ENCODE peak calls at places on chromosomes 3 and 15, in nine cellular contexts. Y, B, Q, A, M, P, K, H and U are unnamed samples.

GRCh38 chr15:89364341-89364740 is 29.7 kb upstream of the POLG start:
- DNase-seq in Q (peak), A (no peak), Y (no peak), P (no peak), H (no peak), K (no peak), B (no peak), M (no peak), U (no peak)

GRCh38 chr15:77295446-77295845 is 124.5 kb downstream of the PEAK1 start:
- DNase-seq in K (no peak), B (no peak), P (no peak), Q (no peak), M (no peak), H (no peak), A (peak), Y (no peak), U (peak)

GRCh38 chr3:125048282-125048681 is 7.5 kb downstream of the HEG1 start:
- DNase-seq in K (no peak), A (no peak), Y (no peak), P (no peak), B (peak), Q (no peak), H (peak), M (no peak), U (no peak)

GRCh38 chr15:68829068-68829467 is 8.4 kb upstream of the ANP32A start:
- DNase-seq in Y (peak), A (no peak), K (no peak), B (no peak), P (peak), H (no peak), M (no peak), Q (no peak), U (peak)

GRCh38 chr3:25447925-25448324 is 19.9 kb downstream of the RARB start:
- DNase-seq in H (no peak), B (no peak), M (no peak), P (no peak), K (no peak), Y (no peak), A (no peak), Q (no peak), U (no peak)

GRCh38 chr3:178436773-178437172 is 99.5 kb upstream of the KCNMB2 start:
- DNase-seq in P (no peak), B (no peak), K (no peak), H (no peak), M (no peak), Q (no peak), Y (peak), A (peak), U (peak)

GRCh38 chr3:42052132-42052866 is 38.9 kb upstream of the TRAK1 start:
- DNase-seq in H (no peak), Q (no peak), Y (peak), M (peak), B (peak), A (peak), K (no peak), P (no peak), U (peak)

GRCh38 chr3:38018296-38019266 is 10.9 kb downstream of the PLCD1 start:
- DNase-seq in Y (no peak), K (no peak), P (no peak), H (no peak), A (no peak), M (no peak), B (peak), Q (peak), U (no peak)

GRCh38 chr3:68059628-68060027 is 405.2 kb upstream of the SUCLG2 start:
- DNase-seq in M (no peak), B (no peak), K (no peak), P (no peak), H (no peak), A (no peak), Q (no peak), Y (no peak), U (no peak)

GRCh38 chr3:76372497-76372896 is 587.1 kb upstream of the ZNF717 start:
- DNase-seq in Y (no peak), P (no peak), B (no peak), K (no peak), Q (no peak), A (no peak), M (no peak), H (no peak), U (no peak)

GRCh38 chr3:99544819-99545281 is 93.5 kb upstream of the COL8A1 start:
- DNase-seq in M (no peak), B (no peak), H (no peak), Y (no peak), A (peak), P (peak), Q (peak), K (no peak), U (peak)

GRCh38 chr3:101244212-101244575 is 76.2 kb downstream of the IMPG2 start:
- DNase-seq in M (no peak), A (no peak), K (no peak), H (no peak), Q (no peak), P (no peak), B (no peak), Y (no peak), U (no peak)

GRCh38 chr3:191753186-191753585 is 292.2 kb downstream of the PYDC2 start:
- DNase-seq in K (no peak), P (no peak), Q (no peak), B (no peak), A (no peak), Y (no peak), H (no peak), M (no peak), U (no peak)

GRCh38 chr15:80888846-80889245 is 100.8 kb downstream of the MESD start:
- DNase-seq in Q (no peak), M (no peak), B (no peak), H (no peak), K (no peak), P (no peak), A (no peak), Y (no peak), U (no peak)

GRCh38 chr15:90924375-90924774 is 8.0 kb downstream of the HDDC3 start:
- DNase-seq in Q (no peak), Y (peak), K (no peak), M (no peak), P (no peak), B (no peak), A (no peak), H (no peak), U (no peak)

GRCh38 chr15:94015324-94015723 is 216.0 kb upstream of the MCTP2 start:
- DNase-seq in B (no peak), K (no peak), H (no peak), A (no peak), Y (peak), P (no peak), M (no peak), Q (no peak), U (no peak)

GRCh38 chr3:28039829-28040228 is 201.6 kb upstream of the CMC1 start:
- DNase-seq in H (no peak), A (no peak), K (no peak), Y (no peak), B (no peak), P (no peak), M (no peak), Q (no peak), U (no peak)

GRCh38 chr3:41794748-41795589 is 166.9 kb downstream of the ULK4 start:
- DNase-seq in Y (no peak), H (no peak), M (no peak), B (no peak), A (no peak), K (no peak), P (no peak), Q (no peak), U (no peak)

GRCh38 chr3:127103116-127103515 is 89.8 kb upstream of the PRR23E start:
- DNase-seq in A (no peak), P (no peak), M (no peak), H (no peak), Q (no peak), Y (no peak), K (no peak), B (no peak), U (no peak)

GRCh38 chr3:100045696-100046095 is 68.6 kb downstream of the FILIP1L start:
- DNase-seq in A (peak), Q (peak), H (no peak), M (no peak), K (peak), Y (no peak), B (peak), P (peak), U (peak)

GRCh38 chr15:45129651-45130129 is at the start of the genes DUOX1 and DUOXA1:
- DNase-seq in Y (no peak), P (no peak), A (no peak), Q (no peak), B (no peak), K (no peak), M (peak), H (peak), U (no peak)

GRCh38 chr3:58804914-58805313 is 138.3 kb upstream of the FAM3D start:
- DNase-seq in P (no peak), Y (no peak), A (no peak), Q (no peak), K (no peak), M (no peak), B (no peak), H (no peak), U (no peak)

GRCh38 chr3:148500791-148501360 is 196.8 kb upstream of the AGTR1 start:
- DNase-seq in Q (no peak), K (no peak), A (no peak), Y (no peak), P (no peak), B (no peak), M (no peak), H (no peak), U (no peak)

GRCh38 chr15:42707873-42708544 is 28.9 kb downstream of the CDAN1 start:
- DNase-seq in M (peak), Y (no peak), H (no peak), A (no peak), P (no peak), K (no peak), B (no peak), Q (no peak), U (no peak)

GRCh38 chr15:66124626-66125025 is 128.9 kb downstream of the MEGF11 start:
- DNase-seq in M (no peak), H (no peak), P (no peak), Q (no peak), Y (no peak), K (no peak), B (no peak), A (no peak), U (no peak)

GRCh38 chr3:50342818-50343633 is 2.4 kb upstream of the RASSF1 start:
- DNase-seq in P (no peak), K (no peak), B (no peak), M (no peak), Q (no peak), Y (no peak), A (no peak), H (no peak), U (no peak)
- TF ChIP-seq CTCF in P (no peak), K (no peak), B (no peak), M (no peak), Q (no peak), Y (no peak), A (no peak), H (no peak), U (peak)

DNA sequence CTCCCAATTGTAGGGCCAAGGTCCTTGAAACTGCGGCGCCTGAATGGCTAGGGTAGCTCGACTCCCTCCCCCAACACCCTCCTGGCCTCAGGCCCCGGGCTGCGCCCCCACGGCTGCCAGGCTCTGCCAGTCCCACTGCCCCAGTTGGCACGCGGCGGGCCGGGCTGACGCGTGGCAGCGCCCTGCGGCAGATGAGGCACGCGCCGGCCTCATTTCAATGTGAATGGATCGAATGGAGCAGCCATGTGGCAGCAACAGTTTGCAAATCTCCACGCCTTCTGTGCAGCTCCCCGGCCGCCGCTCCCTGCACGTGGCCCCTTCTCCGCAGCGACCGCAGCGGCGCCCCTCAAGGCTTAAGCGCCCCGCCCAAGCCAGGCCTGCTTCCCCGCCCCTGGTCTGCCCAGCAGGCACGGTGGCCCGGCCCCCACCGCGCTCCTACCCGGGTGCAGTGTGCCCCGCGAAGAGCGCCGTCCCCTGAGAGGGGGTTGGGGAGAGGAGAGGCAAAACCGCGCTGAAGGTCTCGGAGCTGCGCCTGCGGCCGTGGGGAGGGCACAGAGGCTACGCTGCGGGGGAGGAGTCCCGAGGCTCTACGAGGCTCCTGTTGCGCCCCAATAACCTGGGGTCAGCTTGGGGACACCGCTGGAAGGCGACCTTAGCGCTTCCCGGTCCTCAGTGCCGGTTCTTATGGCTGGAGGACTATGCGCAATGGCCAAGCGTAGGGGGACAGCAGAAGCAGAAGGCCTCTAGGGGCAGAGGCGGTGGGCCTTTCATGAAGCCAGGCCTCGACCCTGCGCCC is 3.1 kb upstream of the DLL4 start:
- DNase-seq in Y (no peak), Q (no peak), H (no peak), B (no peak), A (no peak), M (no peak), K (no peak), P (no peak), U (no peak)
- H3K4me3 ChIP-seq in Y (no peak), Q (no peak), H (no peak), B (no peak), A (peak), M (no peak), K (no peak), P (no peak), U (peak)

DNA sequence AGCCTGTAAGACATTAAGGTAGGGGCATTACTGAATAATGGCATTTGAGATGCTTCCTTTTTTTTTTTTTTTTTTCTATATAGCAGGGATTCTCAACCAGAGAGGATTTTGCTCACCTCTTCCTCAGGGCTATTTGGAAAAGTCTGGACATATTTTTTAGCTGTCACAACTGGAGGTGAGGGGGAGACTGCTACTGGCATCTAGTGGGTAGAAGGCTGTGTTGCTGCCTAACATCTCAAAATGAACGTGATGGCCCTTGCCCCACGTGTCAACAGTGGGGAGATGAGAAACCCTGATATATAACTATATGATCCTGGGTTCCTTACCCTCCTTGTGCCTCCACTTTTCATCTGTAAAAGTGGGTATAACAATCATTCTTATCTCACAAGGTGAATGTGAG is 71.9 kb downstream of the CADPS start:
- DNase-seq in M (no peak), K (no peak), P (no peak), B (no peak), A (no peak), Q (no peak), H (no peak), Y (no peak), U (no peak)
- TF ChIP-seq CTCF in M (no peak), K (no peak), P (no peak), B (no peak), A (no peak), Q (no peak), H (no peak), Y (no peak), U (no peak)

GRCh38 chr3:57017481-57017880 is 43.0 kb upstream of the SPATA12 start:
- DNase-seq in P (peak), K (no peak), Y (no peak), A (peak), B (peak), Q (peak), H (no peak), M (no peak), U (peak)
- H3K4me3 ChIP-seq in P (no peak), K (no peak), Y (no peak), A (no peak), B (no peak), Q (no peak), H (no peak), M (no peak), U (no peak)

DNA sequence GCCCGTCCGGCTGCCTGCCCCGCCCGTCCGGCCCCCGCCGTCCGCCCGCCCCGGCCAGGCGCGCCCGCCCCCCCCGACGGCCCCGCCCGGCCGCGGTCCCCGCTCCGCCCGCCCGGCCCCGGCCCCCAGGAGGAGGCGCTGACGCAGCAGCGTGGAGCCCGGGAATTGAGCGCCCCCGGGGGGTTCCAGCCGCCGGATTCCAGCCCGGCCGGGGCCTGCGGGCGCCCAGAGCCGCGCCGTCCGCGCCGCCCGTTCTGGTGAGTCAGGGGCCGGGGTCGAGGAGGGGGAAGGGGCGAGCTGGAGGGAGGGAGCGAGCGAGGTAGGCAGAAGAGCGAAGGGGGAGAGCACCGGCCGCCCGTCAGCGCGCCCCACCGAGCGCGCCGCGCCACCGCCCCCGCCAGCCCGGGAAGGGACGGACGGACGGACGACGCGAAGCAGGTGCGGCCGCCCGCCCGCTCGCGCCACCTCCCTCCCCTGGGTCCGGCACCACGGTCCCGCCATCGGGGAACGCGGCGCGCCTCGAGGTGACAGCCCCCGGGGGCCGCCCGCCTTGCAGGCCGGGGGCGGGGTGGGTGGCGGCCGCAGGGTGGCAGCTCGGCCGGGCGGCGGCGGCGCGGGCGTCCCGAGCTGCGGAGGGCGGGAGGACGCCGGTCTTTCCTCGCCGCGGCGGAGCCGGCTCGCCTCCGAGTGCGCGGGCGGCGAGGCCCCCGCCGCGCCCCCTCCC is 421 bp downstream of the BAHD1 start:
- DNase-seq in H (no peak), K (no peak), Y (no peak), B (no peak), P (no peak), A (no peak), M (no peak), Q (no peak), U (no peak)
- TF ChIP-seq CTCF in H (no peak), K (no peak), Y (no peak), B (no peak), P (no peak), A (no peak), M (no peak), Q (no peak), U (no peak)

GRCh38 chr15:55741592-55742497 is 1.1 kb downstream of the PRTG start:
- DNase-seq in Y (peak), P (peak), M (no peak), A (peak), Q (no peak), K (no peak), H (no peak), B (no peak), U (no peak)

GRCh38 chr15:55740479-55740878 is 2.5 kb downstream of the PRTG start:
- DNase-seq in Y (no peak), Q (no peak), H (no peak), K (no peak), P (no peak), M (no peak), B (no peak), A (no peak), U (no peak)

GRCh38 chr15:55738715-55739114 is 4.2 kb downstream of the PRTG start:
- DNase-seq in B (no peak), M (no peak), Q (no peak), A (no peak), Y (no peak), P (no peak), H (no peak), K (no peak), U (no peak)

GRCh38 chr15:55740981-55741591 is 1.9 kb downstream of the PRTG start:
- DNase-seq in Q (no peak), A (no peak), Y (no peak), H (no peak), B (no peak), K (no peak), P (no peak), M (no peak), U (no peak)

GRCh38 chr15:55739641-55740040 is 3.3 kb downstream of the PRTG start:
- DNase-seq in Y (no peak), Q (no peak), M (no peak), H (no peak), P (no peak), A (no peak), K (no peak), B (no peak), U (no peak)
- H3K4me3 ChIP-seq in Y (no peak), Q (no peak), M (no peak), H (no peak), P (no peak), A (peak), K (no peak), B (no peak), U (no peak)

DNA sequence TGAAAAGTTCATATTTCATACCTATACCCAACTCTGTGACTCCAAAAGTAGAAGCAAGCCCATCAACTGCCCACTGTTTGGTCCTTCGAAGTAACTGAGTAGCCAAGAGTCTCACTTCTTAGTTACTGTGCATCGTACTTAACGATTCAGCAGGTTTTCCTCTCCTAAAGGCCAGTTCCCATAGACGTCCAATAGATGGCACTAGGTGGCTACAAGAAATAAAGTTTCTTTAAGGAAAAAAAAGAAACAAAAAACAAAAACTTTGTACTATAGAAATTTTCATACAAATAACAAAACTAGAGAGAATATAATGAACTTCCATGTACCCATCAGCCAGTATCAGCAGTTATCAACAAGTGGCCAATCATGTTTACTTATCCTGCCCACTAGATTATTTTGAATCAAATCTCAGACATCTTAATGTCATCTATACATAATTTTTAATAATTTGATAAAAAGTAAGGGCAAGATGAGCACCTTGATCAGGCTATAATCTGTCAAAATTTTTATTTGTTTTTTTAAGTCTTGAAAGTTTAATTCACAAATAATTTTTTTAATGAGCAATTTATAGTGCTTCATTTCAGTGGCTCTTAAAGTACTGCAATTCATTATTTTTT is 63.8 kb upstream of the ACP3 start:
- DNase-seq in Q (no peak), H (no peak), K (peak), B (no peak), M (no peak), Y (peak), A (peak), P (no peak), U (peak)
- TF ChIP-seq CTCF in Q (peak), H (peak), K (peak), B (peak), M (no peak), Y (peak), A (peak), P (peak), U (peak)